ENCODE peak calls at places on chromosomes 2 and 18, in ten cellular contexts. T is left lung, Q is psoas muscle, X is astrocyte of the spinal cord, E is A549, V is HFFc6, F is foreskin keratinocyte, I is endothelial cell, W is thoracic aorta, O is neural crest cell. H is an unnamed sample.

GRCh38 chr18:23291456-23292205 is 156.3 kb downstream of the CABLES1 start:
- DNase-seq in T (no peak), Q (no peak), X (peak), E (no peak), V (peak), F (peak), I (no peak), W (no peak), O (no peak), H (no peak)

GRCh38 chr2:58521803-58522602 is 280.9 kb upstream of the FANCL start:
- DNase-seq in T (no peak), Q (no peak), X (peak), E (no peak), V (no peak), F (peak), I (no peak), W (no peak), O (no peak), H (no peak)

GRCh38 chr2:174597347-174598047 is at the start of gene WIPF1:
- DNase-seq in T (no peak), Q (no peak), X (peak), E (no peak), V (peak), F (no peak), I (no peak), W (no peak), O (no peak), H (peak)

GRCh38 chr18:55694291-55694690 is 106.3 kb upstream of the TCF4 start:
- DNase-seq in T (no peak), Q (no peak), X (no peak), E (no peak), V (peak), F (peak), I (no peak), W (no peak), O (no peak), H (no peak)

GRCh38 chr18:57276720-57277284 is 75.6 kb upstream of the ST8SIA3 start:
- DNase-seq in T (no peak), Q (no peak), X (no peak), E (no peak), V (no peak), F (no peak), I (no peak), W (no peak), O (no peak), H (no peak)

GRCh38 chr18:58140366-58141325 is 96.6 kb downstream of the NEDD4L start:
- DNase-seq in T (no peak), Q (no peak), X (no peak), E (no peak), V (no peak), F (no peak), I (no peak), W (no peak), O (no peak), H (no peak)

GRCh38 chr18:67035026-67035425 is 431.1 kb upstream of the CDH19 start:
- DNase-seq in T (no peak), Q (no peak), X (no peak), E (no peak), V (no peak), F (peak), I (no peak), W (no peak), O (no peak), H (no peak)

GRCh38 chr18:12597775-12598174 is 60.1 kb downstream of the SPIRE1 start:
- DNase-seq in T (peak), Q (no peak), X (peak), E (peak), V (peak), F (peak), I (no peak), W (peak), O (no peak), H (no peak)

GRCh38 chr2:100291152-100291970 is 30.9 kb downstream of the LONRF2 start:
- DNase-seq in T (peak), Q (no peak), X (peak), E (peak), V (peak), F (peak), I (no peak), W (no peak), O (no peak), H (peak)

GRCh38 chr2:71727562-71727961 is 274.2 kb downstream of the DYSF start:
- DNase-seq in T (no peak), Q (no peak), X (no peak), E (no peak), V (no peak), F (peak), I (no peak), W (no peak), O (no peak), H (no peak)

GRCh38 chr2:233674314-233674713 is 2.6 kb downstream of the UGT1A9 start:
- DNase-seq in T (no peak), Q (no peak), X (no peak), E (no peak), V (no peak), F (no peak), I (no peak), W (no peak), O (no peak), H (no peak)

GRCh38 chr2:128642316-128642715 is 323.6 kb upstream of the HS6ST1 start:
- DNase-seq in T (no peak), Q (no peak), X (no peak), E (no peak), V (no peak), F (no peak), I (no peak), W (no peak), O (no peak), H (no peak)

GRCh38 chr2:206989306-206989705 is 50.0 kb downstream of the CPO start:
- DNase-seq in T (peak), Q (peak), X (peak), E (peak), V (no peak), F (no peak), I (peak), W (no peak), O (no peak), H (no peak)

GRCh38 chr2:204794624-204795023 is 249.3 kb downstream of the PARD3B start:
- DNase-seq in T (no peak), Q (no peak), X (no peak), E (no peak), V (no peak), F (no peak), I (no peak), W (no peak), O (no peak), H (no peak)

GRCh38 chr2:227515742-227516141 is 43.8 kb downstream of the AGFG1 start:
- DNase-seq in T (no peak), Q (no peak), X (no peak), E (no peak), V (no peak), F (peak), I (no peak), W (no peak), O (no peak), H (no peak)

DNA sequence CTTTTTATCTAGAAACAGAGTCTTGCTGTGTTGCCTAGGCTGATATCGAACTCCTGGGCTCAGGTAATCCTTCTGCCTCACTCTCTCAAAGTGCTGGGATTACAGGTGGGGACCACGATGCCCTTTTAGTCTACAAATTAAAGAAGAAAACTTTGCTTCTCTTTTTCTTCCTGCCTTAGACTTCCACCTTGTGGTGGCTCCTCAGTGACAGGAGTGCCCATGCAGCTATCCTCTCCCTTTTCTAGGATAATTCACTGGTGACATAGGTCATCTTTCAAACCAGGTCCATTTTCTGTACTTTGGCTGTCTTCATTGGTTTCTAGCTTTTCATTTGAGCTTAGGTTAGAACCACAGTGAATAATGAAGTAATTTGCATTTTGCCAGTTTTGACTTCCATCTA is 13.6 kb downstream of the DCAF17 start:
- DNase-seq in T (no peak), Q (no peak), X (no peak), E (no peak), V (no peak), F (no peak), I (no peak), W (no peak), O (no peak), H (no peak)
- TF ChIP-seq CTCF in T (no peak), Q (no peak), X (peak), E (no peak), V (peak), F (peak), I (no peak), W (no peak), O (no peak), H (no peak)

GRCh38 chr2:222919841-222920609 is 59.2 kb downstream of the ACSL3 start:
- DNase-seq in T (no peak), Q (no peak), X (peak), E (peak), V (peak), F (peak), I (no peak), W (no peak), O (no peak), H (no peak)

GRCh38 chr2:222912117-222912516 is 51.3 kb downstream of the ACSL3 start:
- DNase-seq in T (no peak), Q (no peak), X (no peak), E (no peak), V (no peak), F (no peak), I (no peak), W (no peak), O (no peak), H (no peak)

GRCh38 chr2:222912776-222913175 is 51.9 kb downstream of the ACSL3 start:
- DNase-seq in T (no peak), Q (no peak), X (no peak), E (no peak), V (no peak), F (no peak), I (no peak), W (no peak), O (no peak), H (no peak)

GRCh38 chr2:222916229-222917197 is 55.7 kb downstream of the ACSL3 start:
- DNase-seq in T (no peak), Q (no peak), X (no peak), E (no peak), V (no peak), F (no peak), I (no peak), W (no peak), O (no peak), H (no peak)

GRCh38 chr2:222915092-222915957 is 54.5 kb downstream of the ACSL3 start:
- DNase-seq in T (no peak), Q (no peak), X (peak), E (peak), V (peak), F (no peak), I (no peak), W (no peak), O (no peak), H (no peak)
- TF ChIP-seq CTCF in T (peak), Q (peak), X (peak), E (peak), V (peak), F (peak), I (peak), W (peak), O (peak), H (peak)

DNA sequence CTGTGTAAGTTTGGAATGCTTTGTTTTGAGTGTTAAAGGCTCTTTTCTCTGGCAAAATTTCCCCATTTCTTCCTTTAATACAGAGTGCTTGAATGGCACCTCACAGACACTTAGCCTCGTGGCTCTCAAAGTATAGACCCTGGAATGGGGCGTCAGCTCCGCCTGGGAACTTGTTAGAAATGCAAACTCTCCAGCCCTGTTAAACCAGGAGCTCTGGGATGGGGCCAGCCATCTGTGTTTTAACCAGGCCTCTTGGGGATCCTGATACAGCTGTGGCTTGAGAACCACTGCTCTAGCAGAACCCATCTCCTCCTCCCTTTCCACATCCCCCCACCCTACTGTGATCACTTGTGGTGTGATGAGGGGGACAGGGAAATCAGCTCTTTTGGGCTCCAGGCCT is 15.9 kb downstream of the LTBP1 start:
- DNase-seq in T (no peak), Q (no peak), X (no peak), E (no peak), V (no peak), F (no peak), I (no peak), W (no peak), O (no peak), H (no peak)
- TF ChIP-seq CTCF in T (no peak), Q (no peak), X (no peak), E (no peak), V (no peak), F (no peak), I (no peak), W (no peak), O (no peak), H (no peak)

DNA sequence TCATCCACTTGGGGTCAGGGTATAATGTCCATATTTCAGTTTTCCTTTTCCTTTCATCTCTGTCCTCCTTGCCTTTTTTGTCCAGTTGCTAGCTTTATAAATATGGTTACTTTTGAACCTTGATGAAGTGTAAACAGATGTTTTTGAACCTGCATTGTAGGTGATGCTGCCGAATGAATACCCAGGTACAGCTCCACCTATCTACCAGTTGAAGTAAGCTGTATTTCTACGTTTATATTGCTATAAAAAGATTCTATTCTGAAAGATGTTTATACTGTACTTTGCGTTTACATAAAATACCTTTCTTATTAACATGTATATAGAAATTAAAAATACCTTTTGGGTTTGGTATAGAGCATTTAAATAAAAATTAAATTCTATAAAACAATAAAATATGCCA is 2.2 kb downstream of the IMPACT start:
- DNase-seq in T (no peak), Q (no peak), X (no peak), E (no peak), V (no peak), F (no peak), I (no peak), W (no peak), O (no peak), H (no peak)
- TF ChIP-seq CTCF in T (no peak), Q (no peak), X (peak), E (no peak), V (peak), F (peak), I (no peak), W (no peak), O (peak), H (no peak)

DNA sequence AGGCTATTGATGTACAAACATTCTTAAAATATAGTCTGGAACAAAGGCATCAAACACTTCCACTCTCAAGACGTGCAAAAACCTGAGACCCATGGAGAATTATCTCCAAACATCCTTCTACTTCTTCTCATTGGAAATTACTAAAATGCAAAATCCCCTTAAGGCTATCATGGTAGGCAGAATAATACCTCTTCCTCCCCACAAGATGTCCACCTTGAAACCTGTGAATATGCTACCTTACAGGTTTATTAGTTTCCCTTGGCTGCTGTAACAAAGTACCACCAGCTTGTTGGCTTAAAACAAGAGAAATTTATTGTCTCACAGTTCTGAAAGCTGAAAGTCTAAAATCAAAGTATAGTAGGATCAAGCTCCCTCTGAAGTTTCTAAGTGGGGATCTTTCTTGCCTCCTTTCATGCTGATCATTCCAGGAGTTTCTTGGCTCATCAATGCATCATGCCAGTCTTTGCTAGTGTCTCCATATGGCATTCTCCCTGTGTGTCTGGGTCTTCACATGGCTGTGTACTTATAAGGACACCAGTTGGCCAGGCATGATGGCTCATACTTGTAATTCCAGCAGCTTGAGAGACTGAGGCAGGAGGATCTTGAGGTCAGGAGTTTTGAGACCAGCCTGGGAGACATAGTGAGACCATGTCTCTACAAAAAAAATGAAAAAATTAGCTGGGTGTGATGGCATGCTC is 163.7 kb upstream of the NCK2 start:
- DNase-seq in T (no peak), Q (no peak), X (no peak), E (no peak), V (no peak), F (no peak), I (no peak), W (no peak), O (no peak), H (no peak)
- TF ChIP-seq CTCF in T (no peak), Q (no peak), X (no peak), E (no peak), V (no peak), F (peak), I (no peak), W (no peak), O (no peak), H (no peak)

GRCh38 chr2:20444993-20445910 is 1.6 kb upstream of the RHOB start:
- DNase-seq in T (no peak), Q (peak), X (no peak), E (no peak), V (no peak), F (no peak), I (no peak), W (no peak), O (no peak), H (no peak)

GRCh38 chr2:20447437-20448245 is 767 bp downstream of the RHOB start:
- DNase-seq in T (peak), Q (peak), X (peak), E (peak), V (no peak), F (no peak), I (no peak), W (no peak), O (peak), H (no peak)

GRCh38 chr2:20448246-20449046 is 1.6 kb downstream of the RHOB start:
- DNase-seq in T (no peak), Q (peak), X (peak), E (peak), V (no peak), F (no peak), I (no peak), W (no peak), O (peak), H (no peak)

GRCh38 chr2:20446280-20446916 is 476 bp upstream of the RHOB start:
- DNase-seq in T (no peak), Q (peak), X (no peak), E (no peak), V (no peak), F (no peak), I (peak), W (no peak), O (no peak), H (peak)

DNA sequence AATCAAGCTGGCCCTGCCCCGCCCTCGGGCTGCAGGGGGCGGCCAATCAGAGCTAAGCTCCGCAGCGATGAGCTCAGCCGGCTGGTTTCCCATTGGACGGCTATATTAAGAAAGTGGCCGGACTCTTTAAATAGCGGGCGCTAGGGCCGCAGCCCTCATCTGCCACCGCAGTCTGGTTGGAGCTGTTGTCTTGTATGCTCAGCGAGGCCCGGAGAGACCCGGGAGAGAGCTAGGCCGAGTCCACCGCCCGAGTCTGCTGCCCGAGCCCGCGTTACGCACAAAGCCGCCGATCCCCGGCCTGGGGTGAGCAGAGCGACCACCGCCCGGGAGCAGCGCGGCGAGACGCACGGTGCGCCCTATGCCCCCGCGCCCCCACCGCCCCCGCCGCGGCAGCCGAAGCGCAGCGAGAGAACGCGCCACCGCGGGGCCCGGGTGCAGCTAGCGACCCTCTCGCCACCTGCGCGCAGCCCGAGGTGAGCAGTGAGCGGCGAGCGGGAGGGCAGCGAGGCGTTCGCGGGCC is at the start of gene RHOB:
- DNase-seq in T (peak), Q (peak), X (peak), E (peak), V (peak), F (peak), I (peak), W (peak), O (peak), H (peak)
- TF ChIP-seq CTCF in T (no peak), Q (no peak), X (no peak), E (no peak), V (peak), F (peak), I (no peak), W (peak), O (no peak), H (no peak)

GRCh38 chr2:103738626-103739025 is 976.8 kb downstream of the TMEM182 start:
- DNase-seq in T (no peak), Q (no peak), X (no peak), E (no peak), V (no peak), F (no peak), I (no peak), W (no peak), O (no peak), H (no peak)

GRCh38 chr2:103738108-103738507 is 976.3 kb downstream of the TMEM182 start:
- DNase-seq in T (no peak), Q (no peak), X (no peak), E (no peak), V (no peak), F (no peak), I (no peak), W (no peak), O (no peak), H (no peak)

GRCh38 chr2:103739216-103739615 is 977.4 kb downstream of the TMEM182 start:
- DNase-seq in T (no peak), Q (no peak), X (no peak), E (no peak), V (no peak), F (no peak), I (no peak), W (no peak), O (no peak), H (no peak)

GRCh38 chr2:103734911-103735310 is 973.1 kb downstream of the TMEM182 start:
- DNase-seq in T (no peak), Q (no peak), X (no peak), E (no peak), V (no peak), F (no peak), I (no peak), W (no peak), O (no peak), H (no peak)
- TF ChIP-seq CTCF in T (no peak), Q (no peak), X (no peak), E (no peak), V (no peak), F (no peak), I (no peak), W (no peak), O (no peak), H (no peak)

GRCh38 chr18:48996901-48997463 is 46.2 kb upstream of the SMAD7 start:
- DNase-seq in T (peak), Q (peak), X (peak), E (peak), V (peak), F (peak), I (no peak), W (no peak), O (no peak), H (no peak)
- TF ChIP-seq CTCF in T (no peak), Q (no peak), X (peak), E (no peak), V (peak), F (peak), I (no peak), W (no peak), O (no peak), H (no peak)

H was measured in CD4-positive, alpha-beta T cell.